ENCODE peak calls at places on chromosomes 4 and X, in four cellular contexts. J is PC-3, M is neural progenitor cell, E is IMR-90. O is an unnamed sample.

GRCh38 chrX:20441123-20441522 is 174.4 kb upstream of the RPS6KA3 start:
- DNase-seq in J (no peak), M (no peak), E (no peak), O (no peak)

GRCh38 chr4:126306152-126306869 is 991.6 kb downstream of the FAT4 start:
- DNase-seq in J (no peak), M (no peak), E (no peak), O (peak; percentile 17)

GRCh38 chrX:97563531-97564133 is 679.9 kb downstream of the RPA4 start:
- DNase-seq in J (peak; percentile 11), M (no peak), E (peak; percentile 71), O (peak; percentile 80)

GRCh38 chr4:136412708-136413107 is 1119.6 kb downstream of the PCDH18 start:
- DNase-seq in J (no peak), M (no peak), E (peak; percentile 1), O (peak; percentile 63)

GRCh38 chr4:106738121-106738520 is 298.0 kb downstream of the DKK2 start:
- DNase-seq in J (no peak), M (no peak), E (no peak), O (no peak)

GRCh38 chr4:150381671-150382427 is 200.1 kb upstream of the MAB21L2 start:
- DNase-seq in J (no peak), M (no peak), E (peak; percentile 52), O (peak; percentile 55)

GRCh38 chrX:67353651-67354370 is 190.0 kb upstream of the AR start:
- DNase-seq in J (no peak), M (no peak), E (no peak), O (no peak)

GRCh38 chr4:157012296-157012695 is 40.7 kb upstream of the PDGFC start:
- DNase-seq in J (no peak), M (no peak), E (no peak), O (no peak)

GRCh38 chrX:55758033-55758432 is 40.5 kb downstream of the RRAGB start:
- DNase-seq in J (peak; percentile 62), M (no peak), E (peak; percentile 31), O (peak; percentile 14)

GRCh38 chrX:96563663-96564062 is 121.0 kb upstream of the DIAPH2 start:
- DNase-seq in J (peak; percentile 24), M (no peak), E (peak; percentile 64), O (peak; percentile 89)

GRCh38 chr4:53802500-53802899 is 211.2 kb upstream of the LNX1 start:
- DNase-seq in J (peak; percentile 18), M (no peak), E (no peak), O (no peak)

GRCh38 chr4:100929135-100929534 is 411.3 kb upstream of the EMCN start:
- DNase-seq in J (no peak), M (no peak), E (no peak), O (no peak)

GRCh38 chr4:1767058-1767769 is 25.9 kb upstream of the FGFR3 start:
- DNase-seq in J (no peak), M (peak; percentile 95), E (peak; percentile 2), O (peak; percentile 48)
- H3K9ac ChIP-seq in J (no peak overlapping the region), M (no peak overlapping the region), E (no peak overlapping the region), O (no peak overlapping the region)

DNA sequence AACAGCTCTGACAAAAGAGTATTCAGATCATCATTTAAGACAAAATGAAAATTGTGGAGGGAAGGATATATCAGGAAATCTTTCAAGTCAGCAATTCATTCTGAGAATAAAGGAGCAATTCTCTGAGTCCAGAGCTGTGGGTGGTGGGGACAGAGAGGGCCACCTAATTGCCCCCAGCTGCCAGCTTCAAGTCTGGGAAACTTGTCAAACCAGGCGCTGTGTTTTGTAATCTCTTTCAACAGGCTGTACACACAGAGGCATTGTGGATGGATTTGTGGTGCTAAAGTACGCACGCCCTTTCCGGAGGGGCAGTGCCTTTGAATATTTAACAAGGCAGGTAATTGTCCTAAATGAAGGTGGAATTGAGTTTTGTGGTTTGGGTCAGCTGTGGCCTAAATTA is 591.1 kb upstream of the BOD1L1 start:
- DNase-seq in J (no peak), M (peak; percentile 3), E (no peak), O (no peak)
- H3K4me3 ChIP-seq in J (no peak overlapping the region), M (no peak overlapping the region), E (no peak overlapping the region), O (no peak overlapping the region)

DNA sequence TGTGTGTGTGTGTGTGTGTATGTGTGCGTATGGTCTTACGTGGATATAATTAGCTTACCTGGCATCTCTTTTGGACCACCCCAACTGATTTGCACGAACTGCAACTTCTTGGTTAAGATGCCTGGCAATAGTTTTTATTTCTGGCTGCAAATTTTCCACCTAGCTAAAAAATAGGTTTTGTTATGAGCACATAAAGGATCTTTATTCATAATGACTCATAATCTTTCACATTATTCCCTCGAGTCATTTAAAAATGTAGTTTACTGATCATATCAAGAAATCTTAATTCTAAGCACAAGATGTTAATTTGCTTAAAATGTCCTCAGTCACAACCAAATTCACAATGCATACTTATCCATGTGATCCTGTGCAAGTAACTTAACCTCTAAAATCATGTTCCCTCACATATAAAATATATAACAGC is 1.5 kb downstream of the COX18 start:
- DNase-seq in J (peak; percentile 64), M (no peak), E (peak; percentile 12), O (peak; percentile 43)
- H3K9ac ChIP-seq in J (peak overlapping the region; percentile 95), M (peak overlapping the region; percentile 84), E (peak overlapping the region; percentile 62), O (peak overlapping the region; percentile 98)

DNA sequence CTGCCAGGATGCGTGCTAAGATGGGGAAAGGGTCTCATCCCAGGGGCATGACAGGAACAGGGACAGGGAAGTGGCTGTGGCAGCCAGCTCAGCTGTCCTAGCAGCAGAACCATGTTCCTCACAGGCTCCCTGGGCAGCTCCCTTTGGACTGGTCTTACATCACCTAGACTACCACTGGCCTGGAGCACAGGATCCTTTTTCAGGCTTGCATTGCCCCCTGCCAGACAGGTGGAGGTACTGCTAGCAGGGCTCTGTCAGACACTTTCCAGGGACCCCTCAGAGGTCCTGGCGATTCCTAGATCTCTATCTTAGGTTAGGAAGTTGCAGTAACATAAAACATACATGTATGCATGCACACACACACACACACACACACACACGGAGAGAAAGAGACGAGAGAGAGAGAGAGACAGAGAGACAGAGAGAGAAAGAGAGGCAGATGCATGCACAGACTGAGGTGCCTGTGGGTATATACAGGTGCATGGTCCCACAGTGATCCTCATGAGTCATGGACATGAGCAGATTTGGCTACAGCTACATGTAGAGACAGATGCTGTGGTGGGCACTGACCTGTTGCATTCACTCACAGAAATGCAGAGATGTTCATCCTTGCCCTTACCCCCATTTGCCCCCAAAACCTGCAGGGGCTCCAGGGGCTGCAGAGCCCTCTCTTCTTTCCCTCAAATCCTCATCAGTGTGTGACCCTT is 63.6 kb downstream of the STARD8 start:
- DNase-seq in J (peak; percentile 65), M (peak; percentile 68), E (peak; percentile 53), O (peak; percentile 34)
- H3K4me3 ChIP-seq in J (no peak overlapping the region), M (no peak overlapping the region), E (no peak overlapping the region), O (no peak overlapping the region)

O was measured in adipocyte.